ENCODE peak calls at places on chromosomes 12 and 14, in ten cellular contexts. T, G, A, V, Y, R, L, D, Z and N are unnamed samples.
A peak's percentile ranks its signal among the peaks of the same experiment; 100 is the strongest.

GRCh38 chr12:106914796-106915634 is 40.7 kb upstream of the TMEM263 start:
- DNase-seq in Y (no peak), D (no peak), L (no peak), T (no peak), R (no peak), Z (no peak), G (no peak), A (no peak), V (no peak), N (no peak)

GRCh38 chr12:132178801-132179401 is 34.6 kb downstream of the NOC4L start:
- DNase-seq in T (peak; percentile 37), Z (no peak), V (peak; percentile 15), Y (no peak), R (peak; percentile 21), G (no peak), L (no peak), D (no peak), A (no peak), N (no peak)

GRCh38 chr14:64654072-64654899 is 49.9 kb upstream of the PLEKHG3 start:
- DNase-seq in G (peak; percentile 69), L (no peak), D (no peak), T (no peak), A (no peak), Y (no peak), R (no peak), V (no peak), Z (peak; percentile 85), N (no peak)

GRCh38 chr12:11500222-11500860 is 105.0 kb upstream of the PRB2 start:
- DNase-seq in V (peak; percentile 74), A (peak; percentile 46), L (no peak), Z (peak; percentile 65), R (no peak), Y (peak; percentile 47), T (peak; percentile 88), G (peak; percentile 77), D (peak; percentile 99), N (no peak)

GRCh38 chr12:47900480-47901129 is 4.2 kb downstream of the VDR start:
- DNase-seq in V (peak; percentile 38), A (no peak), Z (no peak), L (no peak), G (no peak), R (no peak), T (no peak), Y (no peak), D (no peak), N (no peak)

GRCh38 chr12:117039891-117040309 is 59.3 kb downstream of the TESC start:
- DNase-seq in V (no peak), D (no peak), Y (no peak), A (no peak), T (no peak), G (no peak), R (no peak), Z (no peak), L (no peak), N (no peak)

GRCh38 chr14:70780396-70781075 is 28.8 kb downstream of the MAP3K9 start:
- DNase-seq in D (no peak), R (no peak), Z (no peak), G (no peak), Y (no peak), L (no peak), T (peak; percentile 69), A (peak; percentile 5), V (no peak), N (no peak)

GRCh38 chr14:84375235-84375634 is 1154.7 kb upstream of the FLRT2 start:
- DNase-seq in R (no peak), G (peak; percentile 2), D (no peak), T (no peak), Z (no peak), L (peak; percentile 20), A (no peak), V (no peak), Y (no peak), N (no peak)

GRCh38 chr12:123102781-123103503 is 47.9 kb downstream of the PITPNM2 start:
- DNase-seq in A (no peak), V (no peak), G (no peak), Z (no peak), T (no peak), Y (no peak), R (no peak), D (no peak), L (no peak), N (no peak)

GRCh38 chr14:54387328-54387727 is 9.5 kb upstream of the CDKN3 start:
- DNase-seq in L (no peak), R (no peak), V (peak; percentile 41), A (no peak), Y (no peak), G (no peak), D (no peak), Z (no peak), T (no peak), N (no peak)

GRCh38 chr12:24252580-24252979 is 303.1 kb upstream of the SOX5 start:
- DNase-seq in V (no peak), D (no peak), A (peak; percentile 36), G (no peak), L (no peak), R (peak; percentile 65), T (no peak), Y (no peak), Z (no peak), N (no peak)

GRCh38 chr14:88463318-88463717 is 77.9 kb downstream of the SPATA7 start:
- DNase-seq in Z (peak; percentile 31), R (no peak), Y (no peak), G (no peak), A (no peak), V (no peak), D (no peak), T (no peak), L (peak; percentile 10), N (no peak)

GRCh38 chr12:6294533-6295186 is 15.8 kb upstream of the PLEKHG6 start:
- DNase-seq in L (no peak), Y (no peak), T (no peak), D (no peak), G (no peak), A (no peak), Z (no peak), V (peak; percentile 71), R (no peak), N (peak; percentile 64)

GRCh38 chr14:50533806-50534205 is 1.4 kb upstream of the MAP4K5 start:
- DNase-seq in G (no peak), T (no peak), A (no peak), L (no peak), Z (peak; percentile 24), V (no peak), Y (no peak), R (no peak), D (no peak), N (no peak)

GRCh38 chr12:121523741-121524140 is 57.1 kb downstream of the KDM2B start:
- DNase-seq in D (no peak), R (no peak), L (no peak), Y (no peak), V (no peak), A (no peak), T (no peak), G (no peak), Z (no peak), N (no peak)

GRCh38 chr12:16347391-16348298 is at the start of gene MGST1:
- DNase-seq in L (no peak), Y (peak; percentile 19), V (peak; percentile 87), G (peak; percentile 82), Z (peak; percentile 81), T (peak; percentile 60), R (no peak), D (peak; percentile 77), A (no peak), N (no peak)

GRCh38 chr12:123471374-123472068 is 13.6 kb downstream of the SNRNP35 start:
- DNase-seq in Y (no peak), A (no peak), L (no peak), G (peak; percentile 77), D (no peak), R (no peak), Z (peak; percentile 90), V (no peak), T (peak; percentile 34), N (no peak)

GRCh38 chr14:99548871-99549270 is 55.1 kb downstream of the CCDC85C start:
- DNase-seq in V (no peak), A (no peak), D (no peak), Y (no peak), Z (no peak), T (no peak), L (no peak), G (no peak), R (no peak), N (no peak)

GRCh38 chr12:55818140-55818728 is 393 bp downstream of the ORMDL2 start:
- DNase-seq in D (no peak), Z (peak; percentile 48), L (no peak), V (no peak), A (no peak), T (no peak), R (no peak), G (no peak), Y (no peak), N (no peak)

GRCh38 chr12:29521951-29522350 is 24.5 kb upstream of the OVCH1 start:
- DNase-seq in Y (no peak), D (no peak), A (no peak), V (no peak), L (no peak), Z (peak; percentile 36), R (no peak), T (no peak), G (peak; percentile 76), N (no peak)

GRCh38 chr14:91280129-91280528 is 35.6 kb upstream of the GPR68 start:
- DNase-seq in V (no peak), Y (no peak), R (no peak), L (no peak), G (no peak), Z (no peak), T (peak; percentile 11), D (no peak), A (peak; percentile 41), N (no peak)

GRCh38 chr14:34212574-34212973 is 249.5 kb downstream of the SPTSSA start:
- DNase-seq in T (no peak), A (no peak), V (no peak), Z (peak; percentile 9), D (no peak), Y (no peak), G (no peak), L (no peak), R (no peak), N (no peak)